ENCODE peak calls at places on chromosomes 3 and 15, in eight cellular contexts. D is left lung, O is upper lobe of right lung, P is IMR-90, Y is A549, U is heart left ventricle, W is cardiac muscle cell, F is stomach. C is an unnamed sample.

GRCh38 chr3:124352143-124352528 is 360.2 kb upstream of the ROPN1 start:
- DNase-seq in D (no peak), O (no peak), P (no peak), Y (no peak), U (no peak), W (no peak), F (no peak), C (no peak)

GRCh38 chr3:138331143-138331894 is 1.7 kb upstream of the NME9 start:
- DNase-seq in D (no peak), O (no peak), P (peak; percentile 35), Y (peak; percentile 28), U (no peak), W (peak; percentile 24), F (no peak), C (no peak)

GRCh38 chr3:58173670-58174472 is 36.9 kb downstream of the DNASE1L3 start:
- DNase-seq in D (no peak), O (no peak), P (no peak), Y (peak; percentile 69), U (peak; percentile 79), W (peak; percentile 24), F (peak; percentile 69), C (peak; percentile 91)

GRCh38 chr3:98777286-98777685 is 14.1 kb downstream of the ST3GAL6 start:
- DNase-seq in D (no peak), O (no peak), P (no peak), Y (no peak), U (no peak), W (no peak), F (peak; percentile 65), C (no peak)

GRCh38 chr15:72229076-72229946 is 1.7 kb downstream of the PKM start:
- DNase-seq in D (no peak), O (no peak), P (peak; percentile 24), Y (no peak), U (no peak), W (peak; percentile 58), F (no peak), C (no peak)

GRCh38 chr3:62149962-62150361 is 223.4 kb downstream of the FEZF2 start:
- DNase-seq in D (no peak), O (no peak), P (peak; percentile 77), Y (no peak), U (no peak), W (peak; percentile 34), F (no peak), C (no peak)

GRCh38 chr3:191959876-191960418 is 499.0 kb downstream of the PYDC2 start:
- DNase-seq in D (no peak), O (no peak), P (no peak), Y (no peak), U (no peak), W (no peak), F (no peak), C (no peak)

GRCh38 chr3:126573492-126574117 is 14.9 kb upstream of the C3orf22 start:
- DNase-seq in D (peak; percentile 60), O (peak; percentile 76), P (no peak), Y (peak; percentile 47), U (no peak), W (no peak), F (peak; percentile 50), C (no peak)

GRCh38 chr15:60369696-60370095 is 28.1 kb downstream of the ANXA2 start:
- DNase-seq in D (no peak), O (no peak), P (no peak), Y (peak; percentile 31), U (no peak), W (no peak), F (no peak), C (no peak)

GRCh38 chr3:127002195-127003174 is 19.6 kb downstream of the PLXNA1 start:
- DNase-seq in D (peak; percentile 87), O (peak; percentile 93), P (peak; percentile 89), Y (no peak), U (peak; percentile 92), W (peak; percentile 96), F (peak; percentile 71), C (peak; percentile 42)

GRCh38 chr15:25527118-25527517 is 88.3 kb upstream of the UBE3A start:
- DNase-seq in D (no peak), O (no peak), P (no peak), Y (no peak), U (no peak), W (no peak), F (no peak), C (no peak)

GRCh38 chr3:14652-15051 is 181.9 kb upstream of the CHL1 start:
- DNase-seq in D (no peak), O (no peak), P (no peak), Y (no peak), U (no peak), W (no peak), F (no peak), C (no peak)

GRCh38 chr3:176041812-176042211 is 1155.5 kb downstream of the TBL1XR1 start:
- DNase-seq in D (no peak), O (no peak), P (peak; percentile 56), Y (no peak), U (no peak), W (peak; percentile 62), F (no peak), C (no peak)

GRCh38 chr3:125154800-125155269 is 57.7 kb downstream of the SLC12A8 start:
- DNase-seq in D (no peak), O (no peak), P (no peak), Y (no peak), U (no peak), W (no peak), F (no peak), C (no peak)

GRCh38 chr3:159734681-159735080 is 254.0 kb upstream of the IL12A start:
- DNase-seq in D (no peak), O (no peak), P (no peak), Y (no peak), U (no peak), W (no peak), F (no peak), C (no peak)

DNA sequence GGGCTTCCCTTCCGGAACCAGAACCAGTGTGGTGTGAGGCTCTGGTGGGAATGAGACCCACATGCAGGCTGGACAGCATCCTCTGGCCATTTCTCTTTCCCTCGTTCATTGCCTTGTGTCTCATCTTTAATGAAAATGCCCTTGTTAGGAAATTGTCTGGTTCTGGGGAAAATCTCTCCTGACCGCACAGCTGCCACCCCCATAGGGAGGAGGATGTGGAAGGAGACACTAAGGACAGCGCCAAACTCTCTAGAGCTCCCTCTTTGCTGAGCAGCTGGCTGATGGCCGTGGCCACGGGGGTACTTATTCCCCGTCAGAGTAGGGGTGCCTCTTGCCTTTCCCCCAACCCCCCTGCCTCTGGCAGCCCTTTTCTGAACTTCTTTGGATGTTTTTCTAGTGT is 297.6 kb upstream of the C2CD4B start:
- DNase-seq in D (no peak), O (no peak), P (no peak), Y (no peak), U (no peak), W (no peak), F (no peak), C (no peak)
- TF ChIP-seq CTCF in D (no peak), O (no peak), P (no peak), Y (no peak), U (no peak), W (no peak), F (no peak), C (no peak)

GRCh38 chr3:158108596-158108995 is 1.3 kb upstream of the RSRC1 start:
- DNase-seq in D (no peak), O (no peak), P (no peak), Y (no peak), U (no peak), W (no peak), F (no peak), C (no peak)

GRCh38 chr3:158109295-158109803 is 540 bp upstream of the RSRC1 start:
- DNase-seq in D (no peak), O (no peak), P (no peak), Y (no peak), U (no peak), W (no peak), F (no peak), C (no peak)

GRCh38 chr3:158105710-158106438 is at the start of gene SHOX2:
- DNase-seq in D (peak; percentile 37), O (peak; percentile 68), P (peak; percentile 46), Y (peak; percentile 70), U (peak; percentile 68), W (peak; percentile 70), F (peak; percentile 28), C (peak; percentile 72)

GRCh38 chr3:158106773-158107461 is 697 bp upstream of the SHOX2 start:
- DNase-seq in D (no peak), O (no peak), P (no peak), Y (peak; percentile 44), U (no peak), W (no peak), F (no peak), C (no peak)

DNA sequence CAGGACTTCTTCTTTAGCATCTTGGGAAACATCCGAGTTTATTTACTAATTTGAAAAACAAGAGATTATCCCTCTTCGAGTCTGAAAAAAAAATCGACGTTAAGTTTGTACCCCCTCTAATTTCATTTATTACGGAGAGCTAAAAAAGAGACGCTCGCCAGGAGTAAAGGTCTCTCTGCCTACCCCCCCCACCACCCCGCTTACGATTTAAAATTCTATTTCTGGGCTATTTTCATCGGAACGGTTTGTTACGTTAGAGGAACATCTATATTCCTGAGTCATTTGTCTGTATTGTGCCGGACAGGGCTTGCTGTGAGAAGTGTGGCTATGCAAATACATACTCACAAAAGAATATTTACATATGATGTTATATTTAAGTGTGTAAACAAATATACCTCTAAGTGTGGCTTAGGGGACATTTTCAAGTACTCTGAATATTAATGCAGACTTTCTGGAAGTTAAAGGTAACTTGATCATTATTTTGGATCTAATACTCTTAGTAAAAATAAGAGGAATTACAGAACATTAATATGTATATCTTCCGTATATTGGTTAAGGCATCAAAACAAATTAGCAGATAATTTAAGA is 1.4 kb upstream of the SHOX2 start:
- DNase-seq in D (no peak), O (no peak), P (no peak), Y (peak; percentile 14), U (no peak), W (no peak), F (no peak), C (no peak)
- H3K4me1 ChIP-seq in D (peaks cover 52% of the 10 kb centered on the region), O (peaks cover 36% of the 10 kb centered on the region), P (peaks cover 2% of the 10 kb centered on the region), Y (peaks cover 17% of the 10 kb centered on the region), U (peaks cover 16% of the 10 kb centered on the region), W (no peaks in the 10 kb centered on the region), F (peaks cover 52% of the 10 kb centered on the region), C (peaks cover 6% of the 10 kb centered on the region)

GRCh38 chr3:4987374-4988296 is 8.4 kb downstream of the BHLHE40 start:
- DNase-seq in D (no peak), O (no peak), P (no peak), Y (no peak), U (no peak), W (no peak), F (no peak), C (no peak)
- TF ChIP-seq CTCF in D (no peak), O (no peak), P (no peak), Y (no peak), U (no peak), W (no peak), F (no peak), C (no peak)

DNA sequence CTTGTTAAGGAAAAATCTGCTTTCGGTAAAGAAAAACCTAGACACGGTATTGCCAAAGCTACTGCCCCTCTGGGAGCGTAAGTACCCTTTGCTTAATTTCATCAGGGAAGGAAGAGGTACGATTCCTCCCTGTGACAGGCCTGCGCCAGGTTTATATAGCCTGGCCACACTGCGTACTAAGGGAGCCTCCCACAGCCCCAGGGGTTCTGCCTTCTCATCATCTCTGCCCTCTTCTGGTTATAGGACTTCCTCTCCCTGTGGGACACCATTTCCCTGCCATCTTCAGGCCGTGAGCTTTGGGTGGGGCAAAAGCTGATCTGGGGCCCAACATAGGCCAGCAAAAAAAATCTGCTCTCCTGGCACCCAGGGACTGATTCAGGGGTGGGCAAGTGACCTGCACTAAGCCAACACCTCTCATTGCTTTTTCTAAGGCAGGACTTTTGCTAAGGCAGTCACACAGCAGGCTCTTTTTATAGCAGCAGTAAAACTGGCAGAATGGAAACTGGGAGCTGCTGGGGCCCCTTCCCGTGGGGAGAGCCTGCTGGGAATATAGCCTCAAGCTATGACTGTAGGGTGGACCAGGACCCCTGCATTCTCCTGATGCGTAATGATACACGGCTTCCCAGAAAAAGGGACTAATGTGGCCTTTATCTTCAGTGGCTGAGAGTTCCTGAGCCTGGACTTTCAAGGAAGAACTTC is 76.2 kb downstream of the PRICKLE2 start:
- DNase-seq in D (no peak), O (no peak), P (no peak), Y (no peak), U (no peak), W (no peak), F (no peak), C (no peak)
- H3K4me1 ChIP-seq in D (peaks cover 14% of the 10 kb centered on the region), O (peaks cover 11% of the 10 kb centered on the region), P (peaks cover 23% of the 10 kb centered on the region), Y (peaks cover 54% of the 10 kb centered on the region), U (peaks cover 21% of the 10 kb centered on the region), W (peaks cover 21% of the 10 kb centered on the region), F (peaks cover 24% of the 10 kb centered on the region), C (peaks cover 11% of the 10 kb centered on the region)

C was measured in pancreas.